ENCODE peak calls at places on chromosomes 7 and 10, in ten cellular contexts. K, M, N, V, Z, O, T, F, W and P are unnamed samples.

GRCh38 chr10:46006219-46006618 is 24.2 kb downstream of the NCOA4 start:
- DNase-seq in M (no peak), N (no peak), O (no peak), W (no peak), V (no peak), Z (no peak), K (no peak), F (no peak), T (no peak), P (no peak)

GRCh38 chr7:16759840-16760239 is 6.3 kb downstream of the TSPAN13 start:
- DNase-seq in M (no peak), T (no peak), K (no peak), F (no peak), Z (no peak), N (no peak), O (no peak), V (no peak), W (no peak), P (no peak)

GRCh38 chr7:10855583-10855982 is 118.1 kb upstream of the PHF14 start:
- DNase-seq in F (peak), M (no peak), T (no peak), V (no peak), W (no peak), O (no peak), N (no peak), K (no peak), Z (no peak), P (no peak)

GRCh38 chr10:69119896-69120295 is 4.1 kb upstream of the VPS26A start:
- DNase-seq in T (no peak), O (no peak), W (no peak), M (no peak), V (no peak), Z (no peak), N (no peak), F (no peak), K (no peak), P (no peak)

GRCh38 chr7:157177997-157178396 is 39.3 kb downstream of the UBE3C start:
- DNase-seq in O (no peak), Z (no peak), V (no peak), M (no peak), W (no peak), K (no peak), T (no peak), N (peak), F (no peak), P (peak)

GRCh38 chr10:29861811-29862505 is 197.4 kb downstream of the JCAD start:
- DNase-seq in Z (no peak), O (no peak), K (no peak), V (no peak), F (no peak), M (no peak), W (no peak), N (no peak), T (no peak), P (no peak)

GRCh38 chr10:13651969-13652720 is 65.4 kb downstream of the PRPF18 start:
- DNase-seq in W (no peak), Z (no peak), N (no peak), F (no peak), M (no peak), V (no peak), K (no peak), O (no peak), T (no peak), P (no peak)

GRCh38 chr10:22816298-22816653 is 101.9 kb upstream of the PIP4K2A start:
- DNase-seq in V (no peak), Z (no peak), T (no peak), O (peak), N (no peak), K (peak), M (no peak), F (peak), W (no peak), P (no peak)

GRCh38 chr10:102660891-102661613 is 16.8 kb downstream of the TRIM8 start:
- DNase-seq in N (peak), W (peak), T (peak), O (no peak), V (peak), K (no peak), F (peak), Z (peak), M (peak), P (peak)

GRCh38 chr10:69410487-69410886 is 6.2 kb downstream of the TACR2 start:
- DNase-seq in M (no peak), W (no peak), T (no peak), K (no peak), V (no peak), O (no peak), F (no peak), N (no peak), Z (no peak), P (no peak)

GRCh38 chr10:87829986-87830732 is 12.1 kb upstream of the ATAD1 start:
- DNase-seq in V (no peak), W (no peak), M (no peak), N (no peak), T (no peak), O (no peak), K (no peak), Z (no peak), F (no peak), P (no peak)

GRCh38 chr10:22606164-22606614 is 108.2 kb downstream of the PIP4K2A start:
- DNase-seq in N (peak), O (no peak), Z (peak), T (peak), W (no peak), V (no peak), K (peak), F (no peak), M (no peak), P (peak)

GRCh38 chr10:129163536-129163935 is 303.5 kb upstream of the MGMT start:
- DNase-seq in F (no peak), W (no peak), K (no peak), O (no peak), T (no peak), N (no peak), V (no peak), Z (no peak), M (no peak), P (no peak)

GRCh38 chr7:135757719-135758411 is 9.3 kb upstream of the FAM180A start:
- DNase-seq in K (no peak), V (no peak), O (no peak), N (no peak), F (no peak), Z (no peak), T (no peak), M (no peak), W (no peak), P (no peak)

GRCh38 chr7:95264225-95264927 is 60.0 kb downstream of the PON1 start:
- DNase-seq in N (no peak), V (no peak), T (no peak), M (no peak), O (no peak), Z (no peak), W (no peak), F (no peak), K (peak), P (no peak)

GRCh38 chr10:79979310-79979972 is 30.5 kb upstream of the SFTPD start:
- DNase-seq in Z (peak), V (no peak), W (no peak), N (no peak), K (no peak), T (peak), F (no peak), M (no peak), O (no peak), P (no peak)

GRCh38 chr7:130909161-130909836 is 175.3 kb upstream of the KLF14 start:
- DNase-seq in V (no peak), W (no peak), F (no peak), Z (no peak), T (no peak), M (no peak), K (no peak), O (no peak), N (no peak), P (no peak)

GRCh38 chr7:134660961-134661376 is 14.3 kb downstream of the BPGM start:
- DNase-seq in W (no peak), V (no peak), O (no peak), F (no peak), M (no peak), T (no peak), K (peak), Z (no peak), N (no peak), P (no peak)

GRCh38 chr10:105237685-105238084 is 596.6 kb downstream of the SORCS3 start:
- DNase-seq in W (no peak), M (no peak), V (no peak), N (no peak), F (no peak), T (no peak), K (no peak), Z (no peak), O (no peak), P (no peak)

GRCh38 chr7:44279286-44279685 is 46.1 kb downstream of the CAMK2B start:
- DNase-seq in Z (peak), W (peak), N (no peak), T (peak), F (peak), M (peak), O (no peak), V (peak), K (no peak), P (no peak)

GRCh38 chr7:108643136-108643535 is 73.5 kb downstream of the DNAJB9 start:
- DNase-seq in N (no peak), M (no peak), K (no peak), V (no peak), Z (no peak), W (no peak), T (no peak), F (no peak), O (no peak), P (no peak)

GRCh38 chr7:4245866-4246470 is 436.1 kb upstream of the FOXK1 start:
- DNase-seq in O (no peak), F (no peak), N (no peak), Z (no peak), W (no peak), M (no peak), T (no peak), V (no peak), K (no peak), P (no peak)

GRCh38 chr7:43151076-43151475 is 38.6 kb downstream of the HECW1 start:
- DNase-seq in N (no peak), K (no peak), W (no peak), F (no peak), V (no peak), T (no peak), O (no peak), M (no peak), Z (no peak), P (no peak)

GRCh38 chr10:6273351-6273750 is 70.6 kb downstream of the PFKFB3 start:
- DNase-seq in W (no peak), Z (no peak), V (no peak), N (no peak), M (no peak), F (no peak), T (peak), K (no peak), O (no peak), P (no peak)

GRCh38 chr7:33933611-33934281 is 28.4 kb downstream of the BMPER start:
- DNase-seq in V (peak), O (no peak), W (no peak), T (no peak), F (peak), K (peak), Z (no peak), N (no peak), M (no peak), P (no peak)

GRCh38 chr10:83166344-83166743 is 973.0 kb upstream of the GHITM start:
- DNase-seq in K (no peak), F (peak), M (peak), W (peak), T (no peak), Z (peak), N (no peak), V (peak), O (no peak), P (no peak)

GRCh38 chr10:122267849-122268737 is 3.0 kb upstream of the BTBD16 start:
- DNase-seq in M (peak), Z (peak), V (peak), K (peak), N (peak), W (peak), T (peak), O (peak), F (peak), P (peak)

GRCh38 chr7:100034871-100035510 is 14.6 kb upstream of the ZSCAN21 start:
- DNase-seq in W (no peak), T (no peak), F (no peak), N (no peak), O (no peak), Z (no peak), V (no peak), K (peak), M (no peak), P (no peak)

GRCh38 chr10:4586756-4587155 is 239.3 kb upstream of the AKR1E2 start:
- DNase-seq in V (no peak), O (no peak), F (no peak), K (no peak), T (no peak), N (no peak), M (no peak), Z (no peak), W (no peak), P (no peak)

GRCh38 chr7:18655506-18655905 is 160.0 kb downstream of the HDAC9 start:
- DNase-seq in V (no peak), N (no peak), T (no peak), M (no peak), O (no peak), W (no peak), K (no peak), Z (no peak), F (no peak), P (no peak)

GRCh38 chr7:135475521-135475920 is 34.4 kb downstream of the CNOT4 start:
- DNase-seq in F (no peak), T (no peak), Z (no peak), V (no peak), W (no peak), K (no peak), M (no peak), N (no peak), O (no peak), P (no peak)

GRCh38 chr10:102988404-102989314 is 70.6 kb downstream of the CNNM2 start:
- DNase-seq in W (no peak), V (no peak), M (no peak), Z (no peak), K (peak), N (no peak), O (no peak), F (no peak), T (no peak), P (no peak)

DNA sequence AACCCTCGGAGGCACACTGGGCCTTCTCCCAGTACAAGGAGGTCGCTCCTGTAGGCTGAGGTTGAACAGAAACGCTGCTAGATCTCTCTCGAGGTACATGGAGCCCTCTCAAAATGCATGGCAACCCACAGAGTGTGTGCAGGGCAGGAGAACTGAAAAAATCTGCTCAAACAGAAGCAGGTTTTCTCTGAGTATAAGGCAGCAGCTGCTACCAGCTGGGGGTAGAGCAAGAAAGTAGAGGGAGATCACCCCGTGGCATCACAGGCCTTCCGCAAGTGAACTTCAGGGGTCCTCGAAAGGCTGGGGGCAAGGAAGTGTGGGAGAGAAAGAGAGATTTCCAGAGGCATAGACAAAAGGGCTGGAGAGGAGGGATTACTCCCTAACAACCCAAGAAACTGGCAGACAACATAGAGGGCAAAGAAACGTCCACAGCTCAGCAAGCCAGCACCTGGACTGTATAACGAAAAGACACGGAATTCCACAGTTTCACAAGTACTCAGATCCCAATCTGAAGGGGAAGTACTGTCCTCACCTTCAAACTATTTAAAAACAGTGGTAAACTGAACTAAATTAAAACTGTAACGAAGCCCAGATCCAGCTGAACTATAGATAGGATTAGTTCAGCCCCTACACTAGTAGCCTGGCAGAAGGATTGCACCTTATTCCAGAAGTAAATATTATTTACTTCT is 299.2 kb downstream of the IPMK start:
- DNase-seq in F (no peak), Z (no peak), K (no peak), T (no peak), N (no peak), M (no peak), O (no peak), V (no peak), W (no peak), P (no peak)
- TF ChIP-seq CTCF in F (no peak), Z (no peak), K (no peak), T (no peak), N (no peak), M (no peak), O (no peak), V (no peak), W (no peak), P (no peak)

DNA sequence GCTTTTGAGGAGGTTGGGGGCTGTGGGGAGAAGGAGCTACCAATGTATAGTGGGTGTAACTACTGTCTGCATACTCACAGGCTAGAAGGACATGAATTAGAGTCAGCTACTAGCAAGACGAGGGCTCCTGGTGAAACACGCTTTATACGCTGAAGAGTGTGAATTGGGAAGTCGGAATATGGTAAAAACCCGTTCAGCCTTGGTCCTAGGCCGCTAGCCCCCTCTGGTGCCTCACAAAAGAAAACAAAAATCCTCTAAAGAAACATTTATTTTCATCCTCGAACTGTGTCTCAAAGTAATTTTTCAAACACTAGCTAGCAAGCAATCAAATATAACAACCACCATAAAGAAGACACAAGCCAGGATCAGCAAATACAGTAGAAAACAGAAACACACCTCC is 338.1 kb upstream of the SEMA3C start:
- DNase-seq in W (no peak), M (no peak), O (no peak), F (peak), V (no peak), N (no peak), K (no peak), Z (peak), T (no peak), P (no peak)
- TF ChIP-seq CTCF in W (no peak), M (no peak), O (no peak), F (peak), V (peak), N (no peak), K (peak), Z (peak), T (peak), P (no peak)

DNA sequence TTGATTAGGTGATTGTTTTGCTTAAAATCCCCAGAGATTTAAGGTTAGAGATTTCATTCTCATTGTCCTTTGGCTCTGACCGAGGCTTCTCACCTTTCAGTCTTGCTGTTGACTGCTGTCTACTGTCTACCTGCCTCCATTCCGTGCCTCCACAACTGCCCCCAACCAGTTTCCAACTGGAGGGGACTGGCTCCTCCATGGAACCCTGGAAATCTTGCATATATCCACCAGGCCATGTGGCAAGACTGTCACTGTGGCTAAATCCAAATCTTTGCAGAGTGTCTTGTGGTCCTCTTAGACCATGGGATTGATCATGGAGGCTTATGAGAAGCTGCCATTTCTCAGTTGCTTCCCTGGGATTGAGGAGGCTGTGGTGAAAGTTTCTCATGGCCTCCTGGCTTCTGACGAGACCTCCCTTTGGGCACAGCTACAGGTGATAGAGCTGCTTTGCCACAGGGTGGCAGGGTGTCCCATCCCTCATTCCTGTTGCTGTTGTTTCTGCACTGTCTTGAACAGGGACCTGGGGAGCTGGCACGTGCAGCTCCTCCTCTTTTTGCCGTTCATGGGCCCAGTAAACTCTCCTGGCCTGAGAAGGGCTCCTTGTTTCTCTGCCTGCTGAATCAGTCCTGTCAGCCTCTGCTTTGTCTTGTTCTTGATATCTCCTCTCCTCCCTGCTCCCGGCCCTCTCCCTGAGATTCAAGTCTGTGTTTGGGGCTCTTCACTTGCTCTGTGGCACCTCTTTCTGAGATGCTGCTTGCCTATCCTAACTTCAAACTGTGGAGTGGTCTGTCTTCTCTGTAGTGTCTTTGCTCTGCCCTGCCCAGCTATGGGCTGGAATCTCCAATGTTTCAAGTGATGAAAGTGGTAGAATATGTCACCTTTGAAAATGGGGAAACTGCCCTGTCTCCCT is 63.6 kb upstream of the IGFBP3 start:
- DNase-seq in N (no peak), Z (no peak), O (no peak), F (no peak), T (no peak), M (no peak), K (no peak), V (no peak), W (no peak), P (no peak)
- TF ChIP-seq CTCF in N (no peak), Z (peak), O (no peak), F (no peak), T (no peak), M (no peak), K (peak), V (no peak), W (no peak), P (no peak)

DNA sequence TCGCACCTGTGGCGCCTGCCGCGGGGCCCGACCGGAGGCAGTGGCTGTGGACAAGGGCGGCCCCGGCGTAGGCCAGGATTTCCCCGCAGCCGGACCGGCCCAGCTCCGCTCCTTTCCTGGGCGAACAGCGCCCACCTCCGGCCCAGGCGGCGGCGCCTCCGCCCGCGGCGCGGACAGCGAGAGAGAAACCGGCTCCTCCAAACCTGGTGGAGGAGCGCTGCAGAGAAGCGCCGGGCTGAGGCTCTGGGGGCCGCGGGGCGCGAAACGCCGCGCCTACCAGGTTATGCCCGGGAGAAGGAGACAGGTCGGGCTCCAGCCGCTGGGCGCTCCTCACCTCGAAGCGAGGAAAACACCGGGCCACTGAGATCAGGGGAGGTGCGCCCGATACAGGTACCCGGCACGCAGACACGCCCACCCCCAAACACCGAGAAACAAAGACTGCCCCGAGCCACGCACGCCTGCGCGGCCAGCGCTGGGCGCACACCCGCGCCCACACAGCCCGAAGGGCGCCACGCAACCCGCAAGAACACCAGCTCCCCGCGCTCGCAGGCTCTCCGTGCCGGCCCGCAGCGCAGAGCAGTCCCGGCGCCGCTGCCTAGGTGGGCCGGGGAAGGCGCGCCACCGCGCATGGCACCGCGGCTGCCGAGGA is 3.3 kb downstream of the GRID1 start:
- DNase-seq in N (peak), M (peak), W (peak), O (no peak), Z (peak), T (peak), K (no peak), F (no peak), V (no peak), P (peak)
- TF ChIP-seq CTCF in N (peak), M (no peak), W (peak), O (no peak), Z (peak), T (peak), K (peak), F (no peak), V (no peak), P (peak)

GRCh38 chr7:74709880-74710671 is 52.6 kb downstream of the GTF2I start:
- DNase-seq in O (no peak), N (no peak), K (no peak), V (no peak), F (no peak), Z (no peak), W (no peak), T (no peak), M (no peak), P (no peak)
- TF ChIP-seq CTCF in O (no peak), N (no peak), K (peak), V (peak), F (peak), Z (no peak), W (no peak), T (no peak), M (no peak), P (peak)